ENCODE peak calls at places on chromosomes 3 and 15, in ten cellular contexts. M is left ventricle myocardium inferior, O is DMS 273 treated with DMSO at 0.1 percent for 48 hours, D is HuH-7.5, Y is H54, Q is left ventricle myocardium superior, H is ELR, I is heart left ventricle, S is T-helper 1 cell, F is fibroblast of pulmonary artery. C is an unnamed sample.

GRCh38 chr15:38367476-38367875 is 86.5 kb upstream of the FAM98B start:
- DNase-seq in O (no peak), H (no peak), M (no peak), D (no peak), F (peak), Q (no peak), Y (no peak), I (no peak), S (no peak), C (no peak)

GRCh38 chr15:34951993-34952392 is 17.5 kb downstream of the AQR start:
- DNase-seq in Y (no peak), D (no peak), M (no peak), S (no peak), I (no peak), F (peak), O (no peak), H (no peak), Q (no peak), C (no peak)

GRCh38 chr3:12372762-12373280 is 84.0 kb downstream of the PPARG start:
- DNase-seq in O (no peak), I (no peak), Y (no peak), H (no peak), F (peak), Q (no peak), M (no peak), S (no peak), D (no peak), C (no peak)

GRCh38 chr3:83821526-83821925 is 1137.3 kb upstream of the CADM2 start:
- DNase-seq in S (no peak), D (no peak), O (no peak), Y (no peak), H (no peak), M (no peak), F (no peak), Q (no peak), I (no peak), C (no peak)

GRCh38 chr15:63093486-63094205 is 28.0 kb upstream of the LACTB start:
- DNase-seq in H (peak), Y (peak), F (peak), O (peak), M (peak), D (peak), I (peak), Q (peak), S (peak), C (peak)

GRCh38 chr3:190012784-190013183 is 107.9 kb downstream of the P3H2 start:
- DNase-seq in I (no peak), O (no peak), S (no peak), Q (no peak), H (no peak), D (no peak), M (no peak), Y (no peak), F (no peak), C (no peak)

GRCh38 chr3:105232536-105232935 is 134.2 kb upstream of the ALCAM start:
- DNase-seq in S (no peak), I (no peak), M (no peak), D (no peak), Y (no peak), F (peak), H (peak), O (no peak), Q (no peak), C (no peak)

GRCh38 chr3:188339410-188340295 is 185.7 kb downstream of the LPP start:
- DNase-seq in F (no peak), Q (no peak), I (no peak), O (no peak), M (no peak), S (no peak), Y (no peak), D (no peak), H (no peak), C (no peak)

GRCh38 chr3:176037636-176038035 is 1159.6 kb downstream of the TBL1XR1 start:
- DNase-seq in Y (no peak), M (no peak), Q (no peak), I (no peak), F (no peak), H (no peak), O (no peak), D (no peak), S (no peak), C (no peak)

GRCh38 chr3:191728186-191728585 is 267.2 kb downstream of the PYDC2 start:
- DNase-seq in I (no peak), M (no peak), F (no peak), D (no peak), H (no peak), Q (no peak), S (no peak), O (no peak), Y (no peak), C (no peak)